ENCODE peak calls at places on chromosome 12, in four cellular contexts. I, W, S and Q are unnamed samples.

GRCh38 chr12:106883421-106883820 is 72.3 kb upstream of the TMEM263 start:
- DNase-seq in I (peak; percentile 53), W (no peak), S (no peak), Q (peak; percentile 24)

GRCh38 chr12:87430444-87430843 is 598.8 kb downstream of the C12orf50 start:
- DNase-seq in I (peak; percentile 5), W (no peak), S (no peak), Q (no peak)

GRCh38 chr12:12635651-12636050 is 24.0 kb downstream of the CREBL2 start:
- DNase-seq in I (no peak), W (no peak), S (no peak), Q (no peak)

GRCh38 chr12:18864900-18865561 is 127.1 kb downstream of the CAPZA3 start:
- DNase-seq in I (peak; percentile 93), W (no peak), S (no peak), Q (peak; percentile 55)

GRCh38 chr12:49888461-49889151 is 15.1 kb downstream of the FAIM2 start:
- DNase-seq in I (no peak), W (no peak), S (no peak), Q (no peak)

GRCh38 chr12:20212658-20213387 is 155.5 kb upstream of the PDE3A start:
- DNase-seq in I (peak; percentile 100), W (peak; percentile 56), S (peak; percentile 83), Q (peak; percentile 78)

GRCh38 chr12:42565633-42566032 is 23.9 kb downstream of the PRICKLE1 start:
- DNase-seq in I (no peak), W (no peak), S (no peak), Q (no peak)

GRCh38 chr12:50520808-50521207 is 16.0 kb downstream of the DIP2B start:
- DNase-seq in I (no peak), W (peak; percentile 46), S (no peak), Q (no peak)

GRCh38 chr12:25072901-25073645 is 121.9 kb downstream of the DNAI7 start:
- DNase-seq in I (no peak), W (no peak), S (no peak), Q (no peak)

GRCh38 chr12:42660968-42661937 is 71.7 kb upstream of the PRICKLE1 start:
- DNase-seq in I (no peak), W (no peak), S (no peak), Q (no peak)

GRCh38 chr12:19434538-19434937 is 4.8 kb upstream of the AEBP2 start:
- DNase-seq in I (no peak), W (no peak), S (no peak), Q (no peak)

GRCh38 chr12:12608557-12608957 is 3.1 kb upstream of the CREBL2 start:
- DNase-seq in I (no peak), W (no peak), S (no peak), Q (no peak)

GRCh38 chr12:20601668-20602280 is 93.4 kb upstream of the SLCO1C1 start:
- DNase-seq in I (peak; percentile 76), W (no peak), S (no peak), Q (peak; percentile 42)

GRCh38 chr12:59929091-59929490 is 333.3 kb downstream of the SLC16A7 start:
- DNase-seq in I (peak; percentile 83), W (no peak), S (no peak), Q (peak; percentile 84)

GRCh38 chr12:95545731-95546490 is 5.4 kb downstream of the USP44 start:
- DNase-seq in I (no peak), W (no peak), S (no peak), Q (no peak)

GRCh38 chr12:50901685-50902113 is 50.6 kb upstream of the HIGD1C start:
- DNase-seq in I (no peak), W (no peak), S (no peak), Q (no peak)

GRCh38 chr12:19808371-19808770 is 369.1 kb downstream of the AEBP2 start:
- DNase-seq in I (no peak), W (no peak), S (no peak), Q (no peak)

GRCh38 chr12:62802981-62803380 is 132.0 kb downstream of the PPM1H start:
- DNase-seq in I (no peak), W (no peak), S (no peak), Q (peak; percentile 49)

GRCh38 chr12:12645485-12645884 is 33.8 kb downstream of the CREBL2 start:
- DNase-seq in I (peak; percentile 52), W (no peak), S (no peak), Q (peak; percentile 24)

GRCh38 chr12:58504539-58504938 is 415.8 kb downstream of the LRIG3 start:
- DNase-seq in I (peak; percentile 93), W (no peak), S (no peak), Q (peak; percentile 47)

GRCh38 chr12:120584343-120585149 is 3.3 kb upstream of the POP5 start:
- DNase-seq in I (peak; percentile 19), W (peak; percentile 60), S (peak; percentile 45), Q (no peak)

GRCh38 chr12:110320548-110320947 is 39.5 kb downstream of the ATP2A2 start:
- DNase-seq in I (no peak), W (no peak), S (no peak), Q (no peak)

GRCh38 chr12:30126944-30127343 is 343.2 kb upstream of the TMTC1 start:
- DNase-seq in I (no peak), W (no peak), S (no peak), Q (no peak)

GRCh38 chr12:67486671-67487070 is 161.9 kb upstream of the DYRK2 start:
- DNase-seq in I (no peak), W (no peak), S (no peak), Q (no peak)

GRCh38 chr12:126492181-126492580 is 1426.9 kb downstream of the AACS start:
- DNase-seq in I (no peak), W (no peak), S (no peak), Q (no peak)

GRCh38 chr12:127595506-127595905 is 671.5 kb upstream of the TMEM132C start:
- DNase-seq in I (no peak), W (no peak), S (no peak), Q (no peak)

GRCh38 chr12:88334271-88334670 is 192.2 kb downstream of the TMTC3 start:
- DNase-seq in I (peak; percentile 81), W (no peak), S (no peak), Q (no peak)

GRCh38 chr12:78037707-78038106 is 207.0 kb downstream of the NAV3 start:
- DNase-seq in I (no peak), W (no peak), S (no peak), Q (no peak)

GRCh38 chr12:77065361-77066204 is at the start of gene E2F7:
- DNase-seq in I (peak; percentile 84), W (peak; percentile 89), S (peak; percentile 87), Q (peak; percentile 84)

GRCh38 chr12:29728033-29728432 is 55.7 kb downstream of the TMTC1 start:
- DNase-seq in I (no peak), W (no peak), S (peak; percentile 20), Q (no peak)

GRCh38 chr12:106889950-106890626 is 65.6 kb upstream of the TMEM263 start:
- DNase-seq in I (no peak), W (no peak), S (no peak), Q (no peak)

GRCh38 chr12:99618657-99619056 is 28.9 kb upstream of the GARIN6 start:
- DNase-seq in I (no peak), W (no peak), S (no peak), Q (no peak)

GRCh38 chr12:125033296-125033695 is 31.9 kb upstream of the AACS start:
- DNase-seq in I (no peak), W (no peak), S (no peak), Q (no peak)

GRCh38 chr12:125038976-125039625 is 26.1 kb upstream of the AACS start:
- DNase-seq in I (peak; percentile 12), W (no peak), S (no peak), Q (no peak)
- TF ChIP-seq CTCF in I (peak; percentile 8), W (no peak), S (no peak), Q (peak; percentile 21)

DNA sequence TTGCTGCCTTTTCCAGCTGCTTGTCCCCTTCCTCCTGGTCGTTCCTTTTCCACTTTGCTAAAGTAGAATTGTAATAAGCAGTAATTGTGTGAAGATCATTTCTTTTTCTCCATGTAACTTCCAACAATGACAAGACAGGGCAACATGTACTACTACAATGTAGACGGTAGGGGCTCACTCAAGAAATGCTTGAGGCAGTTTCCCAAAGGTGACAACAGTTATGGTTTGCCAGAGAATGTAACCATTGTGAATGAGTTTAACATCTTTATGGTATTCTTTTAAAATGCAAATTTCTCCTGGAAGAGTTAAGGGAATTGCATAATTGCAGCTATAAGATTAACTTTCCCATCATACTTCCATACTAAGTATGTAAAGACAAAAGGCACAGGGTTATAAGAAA is 23.8 kb upstream of the PHLDA1 start:
- DNase-seq in I (no peak), W (no peak), S (no peak), Q (no peak)
- TF ChIP-seq CTCF in I (no peak), W (no peak), S (no peak), Q (peak; percentile 14)

GRCh38 chr12:131132118-131132892 is 178.6 kb downstream of the ADGRD1 start:
- DNase-seq in I (peak; percentile 57), W (peak; percentile 86), S (peak; percentile 70), Q (no peak)
- TF ChIP-seq CTCF in I (peak; percentile 48), W (peak; percentile 93), S (peak; percentile 85), Q (peak; percentile 69)

GRCh38 chr12:7016958-7017571 is 1.2 kb downstream of the LPCAT3 start:
- DNase-seq in I (no peak), W (no peak), S (no peak), Q (no peak)
- TF ChIP-seq CTCF in I (no peak), W (no peak), S (no peak), Q (no peak)

GRCh38 chr12:128671528-128672042 is 152.2 kb downstream of the SLC15A4 start:
- DNase-seq in I (no peak), W (no peak), S (no peak), Q (no peak)
- TF ChIP-seq CTCF in I (no peak), W (no peak), S (no peak), Q (no peak)